ENCODE peak calls at places on chromosomes 2 and 18, in four cellular contexts. D is HCT116, K is H9, X is Karpas-422. M is an unnamed sample.
A peak's percentile ranks its signal among the peaks of the same experiment; 100 is the strongest.

GRCh38 chr18:5095239-5095638 is 101.8 kb downstream of the AKAIN1 start:
- DNase-seq in X (no peak), D (no peak), K (no peak), M (no peak)

GRCh38 chr2:33437815-33438214 is 38.6 kb upstream of the RASGRP3 start:
- DNase-seq in K (no peak), D (no peak), X (no peak), M (peak; percentile 29)

GRCh38 chr2:172230783-172231446 is 128.2 kb upstream of the DLX2 start:
- DNase-seq in D (no peak), X (no peak), K (peak; percentile 29), M (no peak)

GRCh38 chr2:219104107-219105050 is 43.7 kb upstream of the IHH start:
- DNase-seq in X (peak; percentile 79), K (peak; percentile 64), D (peak; percentile 33), M (peak; percentile 53)

GRCh38 chr18:36629836-36630235 is 199.0 kb downstream of the TPGS2 start:
- DNase-seq in K (no peak), D (no peak), X (no peak), M (no peak)

GRCh38 chr2:41222593-41222992 is 770.7 kb upstream of the SLC8A1 start:
- DNase-seq in X (no peak), K (peak; percentile 37), D (no peak), M (no peak)

GRCh38 chr2:129061079-129061785 is 742.6 kb upstream of the HS6ST1 start:
- DNase-seq in X (peak; percentile 34), D (no peak), K (no peak), M (peak; percentile 43)

GRCh38 chr2:147045113-147045512 is 799.7 kb upstream of the ACVR2A start:
- DNase-seq in X (peak; percentile 67), D (peak; percentile 26), K (peak; percentile 68), M (peak; percentile 54)

GRCh38 chr2:53476800-53477199 is 290.8 kb upstream of the CHAC2 start:
- DNase-seq in D (no peak), K (no peak), X (no peak), M (no peak)

GRCh38 chr2:45770773-45771172 is 119.3 kb downstream of the PRKCE start:
- DNase-seq in X (no peak), K (no peak), D (no peak), M (peak; percentile 46)

GRCh38 chr18:21303445-21303844 is 61.4 kb downstream of the GREB1L start:
- DNase-seq in K (no peak), D (peak; percentile 29), X (no peak), M (no peak)

GRCh38 chr2:120231974-120232635 is 8.9 kb upstream of the TMEM185B start:
- DNase-seq in X (peak; percentile 48), K (peak; percentile 8), D (no peak), M (peak; percentile 72)

GRCh38 chr2:186422226-186422625 is 63.8 kb upstream of the ZC3H15 start:
- DNase-seq in X (no peak), K (no peak), D (no peak), M (peak; percentile 98)

GRCh38 chr2:119682578-119682977 is 3.6 kb downstream of the TMEM177 start:
- DNase-seq in D (no peak), X (no peak), K (no peak), M (no peak)

GRCh38 chr18:55768255-55768654 is 180.3 kb upstream of the TCF4 start:
- DNase-seq in K (peak; percentile 77), D (no peak), X (no peak), M (no peak)

GRCh38 chr2:70088508-70089219 is 1.4 kb downstream of the PCBP1 start:
- DNase-seq in K (no peak), D (no peak), X (peak; percentile 86), M (no peak)

GRCh38 chr2:17644997-17645715 is 104.7 kb downstream of the VSNL1 start:
- DNase-seq in K (no peak), D (no peak), X (no peak), M (peak; percentile 87)

GRCh38 chr2:172226244-172227061 is 123.8 kb upstream of the DLX2 start:
- DNase-seq in X (peak; percentile 71), D (no peak), K (peak; percentile 17), M (no peak)

GRCh38 chr2:148603562-148603920 is 41.0 kb upstream of the EPC2 start:
- DNase-seq in D (no peak), K (no peak), X (no peak), M (no peak)

GRCh38 chr2:142849818-142850217 is 27.6 kb upstream of the KYNU start:
- DNase-seq in D (no peak), X (no peak), K (no peak), M (no peak)

GRCh38 chr2:162574615-162575452 is 230.9 kb downstream of the GCA start:
- DNase-seq in D (no peak), K (no peak), X (no peak), M (no peak)

GRCh38 chr2:174527101-174527721 is 40.4 kb upstream of the GPR155 start:
- DNase-seq in X (no peak), D (no peak), K (no peak), M (no peak)

GRCh38 chr2:205438241-205438640 is 244.1 kb upstream of the NRP2 start:
- DNase-seq in D (no peak), K (no peak), X (no peak), M (no peak)

DNA sequence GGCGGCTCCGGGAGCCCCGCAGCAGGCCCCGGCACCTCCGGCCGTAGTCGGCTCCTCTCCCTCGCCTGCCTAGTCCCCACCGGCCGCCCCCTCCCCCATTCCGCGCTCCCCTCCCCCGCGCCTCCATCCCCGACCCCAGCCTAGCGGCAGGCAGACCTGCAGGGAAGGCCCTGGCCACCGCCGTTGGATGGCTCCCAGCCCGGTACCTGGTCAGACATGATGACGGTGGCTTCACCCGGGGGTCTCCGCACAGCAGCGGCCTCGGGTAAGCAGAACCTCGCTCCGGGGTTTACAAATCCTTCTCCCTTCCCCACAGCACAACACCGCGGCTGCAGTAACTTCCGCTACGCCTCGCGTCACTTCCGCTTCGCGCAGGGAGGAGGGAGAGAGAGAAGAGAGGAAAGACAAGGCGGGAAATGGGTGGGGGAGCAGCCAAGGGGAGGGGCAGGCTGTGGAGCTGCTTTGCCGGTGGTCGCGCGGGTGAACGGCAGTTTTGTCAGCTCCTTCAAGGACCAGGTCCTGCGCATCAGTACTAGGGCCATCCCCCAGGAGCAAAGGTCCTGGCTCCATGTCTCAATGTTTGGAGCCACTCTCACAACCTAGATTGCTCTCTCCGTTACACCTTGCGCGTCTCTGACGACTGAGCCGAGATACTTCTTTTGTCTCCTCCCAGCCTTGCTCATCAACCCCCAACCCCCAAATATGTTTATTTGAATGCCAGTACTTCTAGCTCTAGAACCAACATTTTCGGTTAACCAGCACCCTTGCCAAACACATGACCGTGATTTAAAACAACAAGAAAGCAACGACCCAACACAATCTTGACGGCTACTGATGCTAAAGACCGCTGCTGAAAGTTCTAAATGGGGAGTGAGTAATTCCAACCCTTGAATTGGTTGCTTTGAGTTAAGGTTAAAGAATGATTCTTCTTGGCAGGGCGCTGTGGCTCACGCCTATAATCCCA is at the start of gene SUMO1:
- DNase-seq in X (peak; percentile 97), D (peak; percentile 69), K (peak; percentile 96), M (peak; percentile 92)
- H3K79me2 ChIP-seq in X (peaks cover 48% of the 10 kb centered on the region), D (peaks cover 48% of the 10 kb centered on the region), K (peaks cover 32% of the 10 kb centered on the region), M (peaks cover 49% of the 10 kb centered on the region)

DNA sequence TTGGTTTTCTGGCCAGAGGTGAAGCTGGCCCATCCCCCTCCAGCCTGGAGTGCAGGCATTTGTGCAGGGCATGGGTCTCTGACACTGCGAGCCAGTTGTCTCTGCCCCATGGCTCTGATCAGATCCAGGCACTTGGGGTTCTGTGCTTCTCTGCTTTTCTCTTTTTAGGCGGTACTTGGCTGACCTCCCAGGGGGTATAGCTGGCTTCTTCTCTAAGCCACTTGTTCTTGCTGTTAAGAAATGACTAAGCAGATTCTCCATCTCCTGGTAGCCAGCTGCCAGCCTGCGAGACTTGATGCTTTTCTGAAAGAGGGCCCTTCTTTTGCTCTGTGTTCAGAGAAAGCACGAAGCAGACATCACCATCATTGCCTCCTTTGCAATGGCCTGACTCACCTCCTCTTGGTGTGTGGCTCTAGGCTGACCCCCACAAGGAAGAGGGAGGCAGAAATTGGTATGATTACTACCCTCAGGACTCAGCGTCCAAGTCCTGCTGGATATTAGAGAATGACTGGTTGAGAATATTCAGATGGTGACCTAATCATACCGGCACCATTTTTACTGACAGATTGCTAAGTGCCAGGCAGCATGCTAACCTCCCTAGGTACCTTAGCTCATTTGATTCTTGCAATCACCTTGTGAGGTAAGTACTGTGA is 32.7 kb downstream of the TNP1 start:
- DNase-seq in K (no peak), X (no peak), D (no peak), M (peak; percentile 55)
- H2AFZ ChIP-seq in K (no peak overlapping the region), X (no peak overlapping the region), D (no peak overlapping the region), M (no peak overlapping the region)

DNA sequence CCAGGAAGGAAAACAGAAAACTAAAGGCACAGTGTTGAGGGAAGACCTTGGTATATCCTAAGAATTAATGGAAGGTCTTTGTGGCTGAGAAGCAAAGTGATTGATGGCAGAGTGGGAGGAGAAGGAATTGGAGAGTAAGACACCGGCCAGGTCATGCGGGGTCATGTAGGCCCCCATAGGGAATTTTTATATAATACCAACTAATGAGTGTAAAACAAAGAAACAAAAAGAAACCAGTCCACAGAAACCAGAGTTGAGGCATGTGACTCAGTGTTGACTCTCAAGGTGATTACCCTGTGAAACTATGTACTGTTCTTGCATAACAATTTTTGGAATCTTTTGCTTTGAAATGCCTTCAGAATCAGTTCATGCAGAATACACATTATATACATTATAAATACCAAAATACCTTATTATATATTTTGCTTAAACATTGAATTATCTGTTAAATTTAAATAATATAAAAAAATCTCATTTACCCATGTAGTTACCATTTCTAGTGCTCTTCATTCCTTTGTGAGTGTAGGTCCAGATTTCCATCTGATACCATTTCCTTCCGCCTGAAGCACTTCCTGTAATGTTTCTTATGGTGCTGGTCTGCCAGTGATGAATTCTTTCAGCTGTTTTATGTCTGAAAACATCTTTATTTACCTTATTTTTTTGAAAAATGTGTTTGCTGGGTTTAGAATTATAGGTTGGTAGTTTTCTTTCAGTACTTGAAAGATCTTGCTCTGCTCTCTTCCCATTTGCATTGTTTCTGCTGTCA is 8.6 kb downstream of the CLIP4 start:
- DNase-seq in D (peak; percentile 77), X (no peak), K (no peak), M (peak; percentile 90)
- H3K79me2 ChIP-seq in D (peaks cover 60% of the 10 kb centered on the region), X (no peaks in the 10 kb centered on the region), K (no peaks in the 10 kb centered on the region), M (peaks cover 86% of the 10 kb centered on the region)

GRCh38 chr2:86308356-86308755 is 29.1 kb downstream of the REEP1 start:
- DNase-seq in X (no peak), K (no peak), D (no peak), M (no peak)
- H2AFZ ChIP-seq in X (no peak overlapping the region), K (no peak overlapping the region), D (no peak overlapping the region), M (no peak overlapping the region)

GRCh38 chr2:9319338-9319715 is 104.0 kb downstream of the ITGB1BP1 start:
- DNase-seq in D (no peak), K (no peak), X (no peak), M (no peak)

GRCh38 chr2:9313443-9313842 is 106.8 kb downstream of the ASAP2 start:
- DNase-seq in X (no peak), K (no peak), D (peak; percentile 27), M (no peak)

GRCh38 chr2:9315280-9315847 is 108.0 kb downstream of the ITGB1BP1 start:
- DNase-seq in D (no peak), K (peak; percentile 49), X (no peak), M (no peak)

GRCh38 chr2:9318461-9319337 is 104.6 kb downstream of the ITGB1BP1 start:
- DNase-seq in D (no peak), X (no peak), K (no peak), M (no peak)

GRCh38 chr2:9317559-9317958 is 105.8 kb downstream of the ITGB1BP1 start:
- DNase-seq in D (no peak), K (no peak), X (no peak), M (no peak)
- H3K79me2 ChIP-seq in D (no peaks in the 10 kb centered on the region), K (no peaks in the 10 kb centered on the region), X (no peaks in the 10 kb centered on the region), M (peaks cover 100% of the 10 kb centered on the region)